ENCODE peak calls at places on chromosomes 5 and 9, in eight cellular contexts. T, E, P, I, S, K, J and A are unnamed samples.

GRCh38 chr9:75909776-75910175 is 19.3 kb downstream of the PCSK5 start:
- DNase-seq in T (no peak), E (no peak), P (no peak), I (no peak), S (no peak), K (no peak), J (no peak), A (peak; percentile 8)

GRCh38 chr5:60613826-60614225 is 86.1 kb downstream of the DEPDC1B start:
- DNase-seq in T (no peak), E (no peak), P (no peak), I (no peak), S (no peak), K (no peak), J (no peak), A (no peak)

GRCh38 chr9:27861887-27862286 is 288.6 kb upstream of the C9orf72 start:
- DNase-seq in T (no peak), E (no peak), P (no peak), I (no peak), S (no peak), K (no peak), J (no peak), A (no peak)

GRCh38 chr5:150624334-150625163 is 15.9 kb upstream of the SYNPO start:
- DNase-seq in T (no peak), E (no peak), P (peak; percentile 63), I (no peak), S (no peak), K (no peak), J (peak; percentile 60), A (no peak)

GRCh38 chr9:6955251-6955921 is 197.6 kb downstream of the KDM4C start:
- DNase-seq in T (no peak), E (no peak), P (peak; percentile 32), I (no peak), S (no peak), K (no peak), J (no peak), A (no peak)

GRCh38 chr5:93274291-93274690 is 306.7 kb downstream of the NR2F1-AS1 start:
- DNase-seq in T (no peak), E (no peak), P (peak; percentile 35), I (no peak), S (no peak), K (no peak), J (no peak), A (no peak)

GRCh38 chr9:93308158-93308602 is 124.2 kb downstream of the WNK2 start:
- DNase-seq in T (no peak), E (no peak), P (no peak), I (no peak), S (no peak), K (no peak), J (no peak), A (no peak)

GRCh38 chr9:20692554-20692953 is 8.5 kb downstream of the FOCAD start:
- DNase-seq in T (no peak), E (no peak), P (peak; percentile 33), I (no peak), S (no peak), K (no peak), J (no peak), A (no peak)

GRCh38 chr5:54793612-54794436 is 191.6 kb downstream of the ESM1 start:
- DNase-seq in T (no peak), E (no peak), P (no peak), I (no peak), S (no peak), K (no peak), J (no peak), A (no peak)

GRCh38 chr9:105438136-105438839 is 9.5 kb upstream of the FSD1L start:
- DNase-seq in T (no peak), E (no peak), P (no peak), I (no peak), S (no peak), K (no peak), J (no peak), A (no peak)

GRCh38 chr5:67997892-67998457 is 217.6 kb upstream of the PIK3R1 start:
- DNase-seq in T (no peak), E (no peak), P (no peak), I (no peak), S (no peak), K (no peak), J (no peak), A (no peak)

GRCh38 chr9:15936316-15936869 is 383.6 kb downstream of the CCDC171 start:
- DNase-seq in T (no peak), E (no peak), P (peak; percentile 5), I (no peak), S (no peak), K (no peak), J (no peak), A (no peak)

GRCh38 chr9:36136277-36136893 is at the start of gene GLIPR2:
- DNase-seq in T (peak; percentile 80), E (no peak), P (peak; percentile 88), I (no peak), S (peak; percentile 52), K (no peak), J (peak; percentile 81), A (peak; percentile 70)

GRCh38 chr5:141771562-141771961 is 89.5 kb upstream of the ARAP3 start:
- DNase-seq in T (no peak), E (no peak), P (no peak), I (no peak), S (no peak), K (no peak), J (peak; percentile 34), A (no peak)

GRCh38 chr9:18826248-18826647 is 206.8 kb downstream of the SAXO1 start:
- DNase-seq in T (no peak), E (no peak), P (no peak), I (no peak), S (no peak), K (no peak), J (no peak), A (peak; percentile 52)

GRCh38 chr5:94245608-94246007 is 372.8 kb downstream of the KIAA0825 start:
- DNase-seq in T (no peak), E (no peak), P (no peak), I (no peak), S (no peak), K (no peak), J (no peak), A (no peak)

GRCh38 chr5:89396262-89396975 is 513.4 kb upstream of the MEF2C start:
- DNase-seq in T (no peak), E (no peak), P (no peak), I (no peak), S (no peak), K (no peak), J (no peak), A (no peak)

GRCh38 chr9:82532504-82532903 is 530.4 kb downstream of the RASEF start:
- DNase-seq in T (no peak), E (no peak), P (no peak), I (no peak), S (no peak), K (no peak), J (no peak), A (no peak)

GRCh38 chr9:131140550-131140949 is 15.2 kb downstream of the NUP214 start:
- DNase-seq in T (no peak), E (no peak), P (no peak), I (no peak), S (no peak), K (no peak), J (no peak), A (no peak)

GRCh38 chr5:77211013-77211690 is 672 bp downstream of the PDE8B start:
- DNase-seq in T (no peak), E (no peak), P (peak; percentile 44), I (no peak), S (no peak), K (no peak), J (no peak), A (no peak)

GRCh38 chr9:124262596-124263045 is 4.9 kb downstream of the NEK6 start:
- DNase-seq in T (no peak), E (no peak), P (no peak), I (no peak), S (no peak), K (no peak), J (no peak), A (no peak)

GRCh38 chr9:26656003-26656940 is 236.3 kb downstream of the CAAP1 start:
- DNase-seq in T (no peak), E (no peak), P (peak; percentile 22), I (no peak), S (no peak), K (no peak), J (no peak), A (no peak)

GRCh38 chr5:103860327-103860726 is 297.7 kb upstream of the NUDT12 start:
- DNase-seq in T (no peak), E (no peak), P (no peak), I (no peak), S (no peak), K (no peak), J (no peak), A (no peak)

GRCh38 chr5:855771-856530 is 5.2 kb upstream of the ZDHHC11 start:
- DNase-seq in T (no peak), E (peak; percentile 18), P (no peak), I (no peak), S (no peak), K (no peak), J (peak; percentile 10), A (peak; percentile 19)

GRCh38 chr5:80204808-80205614 is 50.8 kb downstream of the SERINC5 start:
- DNase-seq in T (no peak), E (no peak), P (peak; percentile 58), I (no peak), S (no peak), K (no peak), J (no peak), A (no peak)
- H3K4me1 ChIP-seq in T (peaks cover 21% of the 10 kb centered on the region), E (peaks cover 35% of the 10 kb centered on the region), P (peaks cover 39% of the 10 kb centered on the region), I (no peaks in the 10 kb centered on the region), S (peaks cover 78% of the 10 kb centered on the region), K (no peaks in the 10 kb centered on the region), J (peaks cover 9% of the 10 kb centered on the region), A (no peaks in the 10 kb centered on the region)

DNA sequence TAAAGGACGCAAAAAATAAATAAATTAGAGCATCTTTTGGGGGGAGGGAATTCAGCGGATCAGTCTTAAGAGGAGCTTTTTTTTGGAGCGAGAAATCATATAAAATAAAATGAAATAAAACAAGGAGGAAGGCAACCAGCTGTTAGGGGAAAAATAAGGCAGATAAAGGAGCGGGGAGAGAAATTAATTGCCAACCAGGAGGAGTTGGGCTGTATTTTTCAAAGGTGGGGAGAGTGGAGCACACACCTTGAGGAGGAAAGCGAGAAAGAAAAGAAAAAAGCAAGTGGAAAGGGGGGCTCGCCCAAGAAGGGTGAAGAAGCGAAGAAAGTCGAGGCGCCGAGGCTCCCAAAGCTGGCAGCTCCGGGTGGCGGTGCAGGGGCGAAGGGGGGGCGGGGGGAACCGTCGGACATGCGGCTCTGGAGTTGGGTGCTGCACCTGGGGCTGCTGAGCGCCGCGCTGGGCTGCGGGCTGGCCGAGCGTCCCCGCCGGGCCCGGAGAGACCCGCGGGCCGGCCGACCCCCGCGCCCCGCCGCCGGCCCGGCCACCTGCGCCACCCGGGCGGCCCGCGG is at the start of gene PAPPA:
- DNase-seq in T (no peak), E (no peak), P (no peak), I (no peak), S (no peak), K (no peak), J (peak; percentile 15), A (no peak)
- H3K4me3 ChIP-seq in T (peak within 1 kb of the TSS; percentile 60), E (peak within 1 kb of the TSS; percentile 42), P (peak within 1 kb of the TSS; percentile 73), I (peak within 1 kb of the TSS; percentile 69), S (no peak within 1 kb of the TSS), K (peak within 1 kb of the TSS; percentile 78), J (peak within 1 kb of the TSS; percentile 46), A (no peak within 1 kb of the TSS)

GRCh38 chr5:57171818-57172465 is 1.9 kb upstream of the GPBP1 start:
- DNase-seq in T (peak; percentile 49), E (no peak), P (no peak), I (no peak), S (no peak), K (no peak), J (no peak), A (no peak)
- H3K27ac ChIP-seq in T (no peak overlapping the region), E (peak overlapping the region; percentile 85), P (no peak overlapping the region), I (no peak overlapping the region), S (peak overlapping the region; percentile 91), K (peak overlapping the region; percentile 100), J (no peak overlapping the region), A (peak overlapping the region; percentile 26)

GRCh38 chr9:128102196-128102595 is 25.3 kb downstream of the PTGES2 start:
- DNase-seq in T (no peak), E (no peak), P (no peak), I (no peak), S (no peak), K (no peak), J (no peak), A (no peak)
- H3K4me1 ChIP-seq in T (peaks cover 14% of the 10 kb centered on the region), E (peaks cover 13% of the 10 kb centered on the region), P (peaks cover 16% of the 10 kb centered on the region), I (peaks cover 35% of the 10 kb centered on the region), S (peaks cover 77% of the 10 kb centered on the region), K (peaks cover 29% of the 10 kb centered on the region), J (peaks cover 31% of the 10 kb centered on the region), A (peaks cover 62% of the 10 kb centered on the region)